ENCODE peak calls at places on chromosomes 1 and 21, in four cellular contexts. G is mesendoderm, A is IMR-90, T is H1. V is an unnamed sample.

GRCh38 chr1:181141431-181141910 is 53.0 kb downstream of the IER5 start:
- DNase-seq in G (no peak), A (peak; percentile 95), T (no peak), V (no peak)

GRCh38 chr1:158249646-158250045 is 4.6 kb upstream of the CD1A start:
- DNase-seq in G (no peak), A (no peak), T (no peak), V (no peak)

GRCh38 chr1:116842654-116843053 is 67.1 kb upstream of the PTGFRN start:
- DNase-seq in G (peak; percentile 63), A (no peak), T (no peak), V (no peak)

GRCh38 chr1:93816970-93817738 is 61.9 kb downstream of the DNTTIP2 start:
- DNase-seq in G (peak; percentile 81), A (peak; percentile 85), T (no peak), V (no peak)

GRCh38 chr1:30822966-30823581 is 65.5 kb upstream of the LAPTM5 start:
- DNase-seq in G (no peak), A (no peak), T (no peak), V (no peak)

GRCh38 chr1:28836421-28836956 is 24.5 kb downstream of the OPRD1 start:
- DNase-seq in G (no peak), A (no peak), T (no peak), V (no peak)

GRCh38 chr1:154578058-154578418 is 10.5 kb downstream of the CHRNB2 start:
- DNase-seq in G (no peak), A (no peak), T (no peak), V (no peak)

GRCh38 chr1:243851129-243851756 is 1.2 kb upstream of the AKT3 start:
- DNase-seq in G (no peak), A (peak; percentile 23), T (no peak), V (no peak)

GRCh38 chr1:205285391-205286101 is 36.0 kb downstream of the NUAK2 start:
- DNase-seq in G (no peak), A (no peak), T (no peak), V (no peak)

GRCh38 chr21:9008636-9009035 is 1512.7 kb upstream of the TPTE start:
- DNase-seq in G (no peak), A (no peak), T (no peak), V (no peak)

GRCh38 chr1:22793647-22794046 is 83.0 kb downstream of the EPHB2 start:
- DNase-seq in G (no peak), A (no peak), T (no peak), V (no peak)

GRCh38 chr1:176188604-176189003 is 18.5 kb downstream of the COP1 start:
- DNase-seq in G (peak; percentile 47), A (no peak), T (no peak), V (no peak)

GRCh38 chr1:246332078-246332477 is 175.0 kb downstream of the SMYD3 start:
- DNase-seq in G (no peak), A (no peak), T (no peak), V (no peak)

GRCh38 chr1:32242341-32242851 is 4.6 kb upstream of the FAM167B start:
- DNase-seq in G (no peak), A (no peak), T (no peak), V (peak; percentile 50)

GRCh38 chr1:209844695-209845404 is 17.1 kb downstream of the UTP25 start:
- DNase-seq in G (no peak), A (no peak), T (no peak), V (no peak)

GRCh38 chr1:110004583-110004982 is 20.0 kb downstream of the AHCYL1 start:
- DNase-seq in G (no peak), A (no peak), T (no peak), V (no peak)

GRCh38 chr1:183218981-183219621 is 33.0 kb downstream of the LAMC2 start:
- DNase-seq in G (no peak), A (no peak), T (no peak), V (peak; percentile 43)

DNA sequence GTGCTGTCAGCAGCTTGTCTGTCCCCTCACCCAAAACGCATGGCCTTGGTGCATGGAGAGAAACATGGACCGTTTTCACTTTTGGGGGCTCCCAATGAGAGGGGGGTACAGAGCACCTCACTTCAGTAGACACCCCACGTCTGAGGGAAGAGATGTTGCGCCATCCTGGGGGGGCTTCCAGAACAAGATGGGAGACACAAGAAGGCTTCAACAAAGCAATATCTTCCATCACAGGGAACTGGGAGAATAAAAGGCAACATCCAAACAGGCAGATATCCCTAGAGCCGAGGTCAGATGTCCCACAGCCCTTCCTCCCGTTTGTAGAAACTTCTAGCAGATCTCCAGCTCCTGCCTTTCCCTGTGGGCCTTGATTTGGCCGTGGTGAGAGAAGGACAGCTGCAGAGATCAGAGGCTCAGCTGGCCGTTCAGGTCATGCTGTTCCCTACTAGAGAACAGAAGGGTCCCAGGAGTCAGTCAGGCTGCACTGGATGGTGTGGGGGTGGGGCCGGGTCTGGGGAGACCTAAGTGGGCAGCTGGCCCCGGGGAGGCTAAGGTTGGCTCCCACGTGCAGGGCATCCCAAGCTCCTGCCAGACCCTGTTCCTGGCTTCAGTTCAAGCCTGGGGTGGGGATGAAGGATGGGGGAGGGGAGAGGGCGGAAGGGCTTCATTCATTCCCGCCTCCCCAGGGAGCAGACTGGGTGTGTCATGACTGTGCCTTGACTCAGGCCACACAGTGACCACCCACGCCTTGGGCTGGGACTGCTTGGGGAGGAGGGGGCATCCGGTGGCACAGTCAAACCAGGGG is 4.4 kb downstream of the PLOD1 start:
- DNase-seq in G (no peak), A (no peak), T (no peak), V (no peak)
- H3K27ac ChIP-seq in G (no peak overlapping the region), A (peak overlapping the region; percentile 31), T (no peak overlapping the region), V (no peak overlapping the region)

GRCh38 chr1:89143484-89143883 is 17.6 kb upstream of the GBP2 start:
- DNase-seq in G (peak; percentile 64), A (no peak), T (no peak), V (no peak)
- H4K5ac ChIP-seq in G (no peak overlapping the region), A (no peak overlapping the region), T (no peak overlapping the region), V (no peak overlapping the region)

GRCh38 chr1:70090146-70090545 is 115.2 kb downstream of the LRRC40 start:
- DNase-seq in G (peak; percentile 8), A (peak; percentile 9), T (no peak), V (no peak)

GRCh38 chr1:70093250-70093975 is 112.0 kb downstream of the LRRC40 start:
- DNase-seq in G (no peak), A (no peak), T (no peak), V (no peak)

GRCh38 chr1:70091811-70092210 is 113.6 kb downstream of the LRRC40 start:
- DNase-seq in G (no peak), A (no peak), T (no peak), V (no peak)

GRCh38 chr1:70086897-70087296 is 118.5 kb downstream of the LRRC40 start:
- DNase-seq in G (no peak), A (no peak), T (no peak), V (no peak)

DNA sequence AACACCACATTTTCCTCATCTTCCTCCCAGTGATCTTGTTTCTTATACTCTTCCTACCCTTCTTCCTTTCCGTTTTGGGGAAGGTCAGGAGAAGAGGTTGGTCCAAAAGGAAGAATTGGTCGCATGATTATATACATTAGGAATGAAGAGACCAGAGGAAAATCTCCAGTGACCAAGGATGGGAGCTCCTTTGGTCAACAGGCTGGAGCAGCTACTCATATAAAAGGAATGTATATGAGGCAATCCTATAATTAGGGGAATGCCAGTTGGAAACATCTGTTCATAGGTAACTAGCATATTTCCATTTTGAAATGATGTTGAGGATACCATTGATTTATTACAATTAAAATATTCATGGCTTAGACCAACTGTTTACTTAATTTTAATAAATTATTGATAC is 114.5 kb downstream of the LRRC40 start:
- DNase-seq in G (peak; percentile 25), A (peak; percentile 79), T (no peak), V (no peak)
- H3K9ac ChIP-seq in G (no peak overlapping the region), A (no peak overlapping the region), T (no peak overlapping the region), V (no peak overlapping the region)

DNA sequence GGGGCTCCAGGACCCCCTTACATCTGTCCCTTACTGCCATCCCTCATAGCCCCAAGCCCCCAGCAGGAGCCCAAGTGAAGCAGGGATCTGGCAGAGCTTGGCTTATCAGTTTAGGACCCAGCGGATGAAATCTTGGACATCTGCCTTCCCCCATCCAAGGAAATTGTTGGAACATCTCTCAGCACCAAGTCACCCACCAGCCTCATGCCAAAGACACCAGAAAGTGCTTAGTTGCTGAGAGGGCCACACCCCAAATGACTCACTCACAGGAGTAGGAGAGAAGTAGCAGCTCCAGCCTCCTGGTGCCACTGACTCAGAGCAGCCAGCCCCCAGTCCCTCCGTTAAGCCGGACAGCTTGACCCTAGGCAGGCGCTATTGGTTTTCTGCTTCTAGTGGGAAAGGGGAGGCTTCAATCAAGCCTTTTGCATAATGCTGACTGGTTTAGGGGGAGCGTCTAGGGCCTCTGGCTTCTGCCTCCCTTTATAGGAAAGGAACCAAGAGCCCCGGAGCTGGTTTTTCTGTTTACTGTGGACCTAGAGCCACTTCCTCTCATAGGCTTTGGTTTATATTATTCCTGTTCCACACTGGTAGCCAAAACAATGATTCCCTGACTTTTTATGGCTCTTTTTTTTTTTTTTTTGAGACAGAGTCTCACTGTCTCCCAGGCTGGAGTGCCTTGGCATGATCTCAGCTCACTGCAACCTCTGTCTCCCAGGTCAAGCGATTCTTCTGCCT is 114.2 kb upstream of the IPO9 start:
- DNase-seq in G (peak; percentile 95), A (peak; percentile 100), T (peak; percentile 43), V (no peak)
- H3K27ac ChIP-seq in G (no peak overlapping the region), A (peak overlapping the region; percentile 93), T (no peak overlapping the region), V (no peak overlapping the region)

DNA sequence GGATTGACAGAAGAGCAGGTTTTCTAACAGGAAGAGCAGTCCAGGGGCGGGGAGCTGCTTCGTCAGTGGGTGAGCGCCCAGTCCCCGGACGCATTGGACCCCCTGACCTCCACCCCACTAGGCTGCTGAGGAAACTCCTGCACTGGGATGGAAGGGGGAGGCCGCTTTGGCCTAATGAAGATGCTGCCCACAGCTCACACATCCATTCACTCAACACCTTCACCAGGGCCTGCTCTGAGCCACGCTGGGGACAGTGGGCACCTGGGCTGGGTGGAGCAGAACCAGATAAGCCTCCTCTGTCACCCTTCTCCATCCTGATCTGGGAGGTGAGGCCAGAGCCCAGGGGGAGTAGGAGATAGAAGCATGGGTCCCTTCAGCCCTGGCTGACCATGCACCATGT is 13.3 kb downstream of the LRP8 start:
- DNase-seq in G (no peak), A (no peak), T (no peak), V (no peak)
- H4K5ac ChIP-seq in G (no peak overlapping the region), A (no peak overlapping the region), T (no peak overlapping the region), V (no peak overlapping the region)